ENCODE peak calls at places on chromosomes 11 and 22, in five cellular contexts. One of them, this sample, is unnamed.

GRCh38 chr11:133966924-133967598 is 10.3 kb upstream of the IGSF9B start:
- DNase-seq in HFF-Myc: no peak
- DNase-seq in Ammon's horn: peak; percentile 60
- DNase-seq in RCC 7860: no peak
- DNase-seq in HL-60: no peak
- DNase-seq in this sample: peak; percentile 49

GRCh38 chr11:27699242-27699925 is 871 bp downstream of the BDNF start:
- DNase-seq in HFF-Myc: no peak
- DNase-seq in Ammon's horn: no peak
- DNase-seq in RCC 7860: peak; percentile 28
- DNase-seq in HL-60: no peak
- DNase-seq in this sample: no peak

GRCh38 chr22:19109198-19110063 is 12.8 kb downstream of the DGCR2 start:
- DNase-seq in HFF-Myc: no peak
- DNase-seq in Ammon's horn: no peak
- DNase-seq in RCC 7860: no peak
- DNase-seq in HL-60: peak; percentile 90
- DNase-seq in this sample: no peak

GRCh38 chr22:49616356-49617231 is 211.1 kb downstream of the BRD1 start:
- DNase-seq in HFF-Myc: no peak
- DNase-seq in Ammon's horn: no peak
- DNase-seq in RCC 7860: no peak
- DNase-seq in HL-60: no peak
- DNase-seq in this sample: no peak

GRCh38 chr11:117181586-117182550 is 3.3 kb downstream of the SIDT2 start:
- DNase-seq in HFF-Myc: no peak
- DNase-seq in Ammon's horn: no peak
- DNase-seq in RCC 7860: no peak
- DNase-seq in HL-60: no peak
- DNase-seq in this sample: no peak

GRCh38 chr11:65861533-65862183 is 1.4 kb downstream of the MUS81 start:
- DNase-seq in HFF-Myc: no peak
- DNase-seq in Ammon's horn: no peak
- DNase-seq in RCC 7860: no peak
- DNase-seq in HL-60: no peak
- DNase-seq in this sample: no peak

GRCh38 chr22:46088541-46089311 is 61.6 kb upstream of the PPARA start:
- DNase-seq in HFF-Myc: no peak
- DNase-seq in Ammon's horn: no peak
- DNase-seq in RCC 7860: no peak
- DNase-seq in HL-60: no peak
- DNase-seq in this sample: no peak

GRCh38 chr22:24894998-24895397 is 51.5 kb downstream of the LHFPL7 start:
- DNase-seq in HFF-Myc: peak; percentile 19
- DNase-seq in Ammon's horn: peak; percentile 13
- DNase-seq in RCC 7860: no peak
- DNase-seq in HL-60: peak; percentile 69
- DNase-seq in this sample: no peak

GRCh38 chr22:39649500-39650089 is 79.0 kb downstream of the CACNA1I start:
- DNase-seq in HFF-Myc: no peak
- DNase-seq in Ammon's horn: no peak
- DNase-seq in RCC 7860: no peak
- DNase-seq in HL-60: no peak
- DNase-seq in this sample: no peak

GRCh38 chr22:21855715-21856114 is 11.7 kb downstream of the MAPK1 start:
- DNase-seq in HFF-Myc: no peak
- DNase-seq in Ammon's horn: no peak
- DNase-seq in RCC 7860: no peak
- DNase-seq in HL-60: peak; percentile 87
- DNase-seq in this sample: no peak

GRCh38 chr11:69694781-69695180 is 9.0 kb downstream of the FGF19 start:
- DNase-seq in HFF-Myc: no peak
- DNase-seq in Ammon's horn: no peak
- DNase-seq in RCC 7860: no peak
- DNase-seq in HL-60: no peak
- DNase-seq in this sample: no peak

GRCh38 chr11:78039919-78040671 is 17.0 kb upstream of the KCTD14 start:
- DNase-seq in HFF-Myc: peak; percentile 63
- DNase-seq in Ammon's horn: peak; percentile 72
- DNase-seq in RCC 7860: peak; percentile 79
- DNase-seq in HL-60: peak; percentile 60
- DNase-seq in this sample: no peak

GRCh38 chr11:61609970-61610347 is 29.1 kb upstream of the SYT7 start:
- DNase-seq in HFF-Myc: no peak
- DNase-seq in Ammon's horn: peak; percentile 37
- DNase-seq in RCC 7860: no peak
- DNase-seq in HL-60: peak; percentile 29
- DNase-seq in this sample: no peak

GRCh38 chr22:37479196-37479595 is 7.0 kb downstream of the MFNG start:
- DNase-seq in HFF-Myc: no peak
- DNase-seq in Ammon's horn: no peak
- DNase-seq in RCC 7860: no peak
- DNase-seq in HL-60: no peak
- DNase-seq in this sample: no peak

GRCh38 chr22:50183141-50183971 is 2.4 kb upstream of the TRABD start:
- DNase-seq in HFF-Myc: no peak
- DNase-seq in Ammon's horn: no peak
- DNase-seq in RCC 7860: no peak
- DNase-seq in HL-60: no peak
- DNase-seq in this sample: no peak

GRCh38 chr22:24506802-24507438 is 11.8 kb downstream of the UPB1 start:
- DNase-seq in HFF-Myc: no peak
- DNase-seq in Ammon's horn: no peak
- DNase-seq in RCC 7860: no peak
- DNase-seq in HL-60: peak; percentile 54
- DNase-seq in this sample: no peak

GRCh38 chr11:35362571-35362980 is 56.8 kb downstream of the SLC1A2 start:
- DNase-seq in HFF-Myc: peak; percentile 75
- DNase-seq in Ammon's horn: no peak
- DNase-seq in RCC 7860: no peak
- DNase-seq in HL-60: no peak
- DNase-seq in this sample: no peak

GRCh38 chr22:33210129-33210784 is 152.1 kb upstream of the SYN3 start:
- DNase-seq in HFF-Myc: peak; percentile 11
- DNase-seq in Ammon's horn: peak; percentile 44
- DNase-seq in RCC 7860: peak; percentile 21
- DNase-seq in HL-60: peak; percentile 29
- DNase-seq in this sample: no peak

GRCh38 chr11:69510471-69511357 is 29.3 kb downstream of the LINC01488 start:
- DNase-seq in HFF-Myc: peak; percentile 33
- DNase-seq in Ammon's horn: no peak
- DNase-seq in RCC 7860: no peak
- DNase-seq in HL-60: no peak
- DNase-seq in this sample: no peak

GRCh38 chr11:44326615-44327475 is 16.9 kb upstream of the ALX4 start:
- DNase-seq in HFF-Myc: no peak
- DNase-seq in Ammon's horn: no peak
- DNase-seq in RCC 7860: no peak
- DNase-seq in HL-60: no peak
- DNase-seq in this sample: no peak

GRCh38 chr11:67627394-67627787 is 2.3 kb downstream of the NUDT8 start:
- DNase-seq in HFF-Myc: no peak
- DNase-seq in Ammon's horn: no peak
- DNase-seq in RCC 7860: no peak
- DNase-seq in HL-60: no peak
- DNase-seq in this sample: no peak

GRCh38 chr22:37525073-37525745 is 6.0 kb upstream of the CARD10 start:
- DNase-seq in HFF-Myc: peak; percentile 47
- DNase-seq in Ammon's horn: no peak
- DNase-seq in RCC 7860: peak; percentile 84
- DNase-seq in HL-60: no peak
- DNase-seq in this sample: no peak

This sample was measured in activated naive CD4-positive, alpha-beta T cell.